ENCODE peak calls at places on chromosomes 11 and 22, in five cellular contexts. One of them, this sample, is unnamed.
A peak's percentile ranks its signal among the peaks of the same experiment; 100 is the strongest.

GRCh38 chr11:16897460-16898061 is 116.7 kb downstream of the PLEKHA7 start:
- DNase-seq in HepG2: no peak
- DNase-seq in GM12878: no peak
- DNase-seq in HCT116: no peak
- DNase-seq in H1: peak; percentile 70
- DNase-seq in this sample: no peak

GRCh38 chr11:65479184-65480145 is 19.4 kb upstream of the MALAT1 start:
- DNase-seq in GM12878: no peak
- DNase-seq in HCT116: no peak
- DNase-seq in H1: peak; percentile 66
- DNase-seq in HepG2: no peak
- DNase-seq in this sample: peak; percentile 84

GRCh38 chr11:18013790-18014507 is 1.1 kb upstream of the SERGEF start:
- DNase-seq in HCT116: no peak
- DNase-seq in GM12878: no peak
- DNase-seq in H1: peak; percentile 48
- DNase-seq in HepG2: no peak
- DNase-seq in this sample: no peak

GRCh38 chr22:30025187-30025586 is 55.1 kb upstream of the HORMAD2 start:
- DNase-seq in GM12878: no peak
- DNase-seq in HepG2: no peak
- DNase-seq in H1: no peak
- DNase-seq in HCT116: no peak
- DNase-seq in this sample: no peak

GRCh38 chr11:73314121-73314948 is 6.3 kb downstream of the ARHGEF17 start:
- DNase-seq in GM12878: no peak
- DNase-seq in HepG2: peak; percentile 95
- DNase-seq in H1: no peak
- DNase-seq in HCT116: no peak
- DNase-seq in this sample: no peak

GRCh38 chr22:18112440-18112839 is 1.8 kb downstream of the TUBA8 start:
- DNase-seq in H1: no peak
- DNase-seq in GM12878: no peak
- DNase-seq in HCT116: no peak
- DNase-seq in HepG2: no peak
- DNase-seq in this sample: no peak

GRCh38 chr22:45334068-45334467 is 24.3 kb downstream of the FAM118A start:
- DNase-seq in HCT116: no peak
- DNase-seq in HepG2: no peak
- DNase-seq in H1: no peak
- DNase-seq in GM12878: no peak
- DNase-seq in this sample: no peak

GRCh38 chr11:102287963-102288744 is 29.1 kb upstream of the BIRC3 start:
- DNase-seq in H1: no peak
- DNase-seq in GM12878: peak; percentile 78
- DNase-seq in HCT116: peak; percentile 69
- DNase-seq in HepG2: peak; percentile 68
- DNase-seq in this sample: peak; percentile 89

DNA sequence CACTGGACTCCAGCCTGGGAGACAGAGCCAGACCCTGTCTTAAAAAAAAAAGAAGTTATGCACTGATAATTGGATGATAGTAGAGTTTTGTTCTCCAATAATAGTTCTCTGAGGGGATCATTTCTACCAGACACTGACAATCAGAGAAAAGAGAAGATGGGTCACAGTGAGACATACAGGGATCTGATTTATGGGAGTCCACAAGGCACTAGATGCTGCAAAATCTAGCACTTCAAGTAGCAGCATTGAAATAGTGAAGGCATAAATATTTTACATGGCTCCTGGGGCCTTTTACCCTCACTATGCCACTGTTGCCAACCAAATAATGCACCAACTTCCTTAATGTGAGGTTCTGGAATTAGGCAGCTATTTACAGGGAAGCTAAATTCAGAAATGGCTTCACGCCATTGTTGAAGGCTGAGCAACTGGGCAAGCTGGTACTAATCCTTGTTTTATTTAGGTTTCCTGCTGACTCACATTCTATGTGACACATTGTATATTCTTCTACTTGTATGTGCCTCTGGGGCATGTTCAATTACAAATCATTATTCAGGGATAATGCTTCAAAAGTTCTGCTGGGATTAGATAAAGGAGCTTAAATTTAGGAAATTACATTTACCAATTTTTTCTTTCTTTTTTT is 38.2 kb upstream of the ABTB2 start:
- DNase-seq in HCT116: no peak
- DNase-seq in H1: no peak
- DNase-seq in GM12878: no peak
- DNase-seq in HepG2: no peak
- DNase-seq in this sample: peak; percentile 82
- TF ChIP-seq JUND in HCT116: no peak
- TF ChIP-seq JUND in H1: no peak
- TF ChIP-seq JUND in GM12878: no peak
- TF ChIP-seq JUND in HepG2: no peak
- TF ChIP-seq JUND in this sample: peak; percentile 37

GRCh38 chr11:117375960-117376359 is 48.3 kb downstream of the CEP164 start:
- DNase-seq in HCT116: no peak
- DNase-seq in H1: no peak
- DNase-seq in HepG2: no peak
- DNase-seq in GM12878: no peak
- DNase-seq in this sample: no peak

GRCh38 chr11:117374316-117374715 is 46.7 kb downstream of the CEP164 start:
- DNase-seq in H1: no peak
- DNase-seq in HCT116: no peak
- DNase-seq in GM12878: no peak
- DNase-seq in HepG2: no peak
- DNase-seq in this sample: no peak

GRCh38 chr11:117366875-117367274 is 39.2 kb downstream of the CEP164 start:
- DNase-seq in HCT116: no peak
- DNase-seq in GM12878: no peak
- DNase-seq in H1: no peak
- DNase-seq in HepG2: no peak
- DNase-seq in this sample: no peak

GRCh38 chr11:117369521-117369920 is 41.9 kb downstream of the CEP164 start:
- DNase-seq in HepG2: no peak
- DNase-seq in GM12878: no peak
- DNase-seq in HCT116: no peak
- DNase-seq in H1: no peak
- DNase-seq in this sample: no peak

DNA sequence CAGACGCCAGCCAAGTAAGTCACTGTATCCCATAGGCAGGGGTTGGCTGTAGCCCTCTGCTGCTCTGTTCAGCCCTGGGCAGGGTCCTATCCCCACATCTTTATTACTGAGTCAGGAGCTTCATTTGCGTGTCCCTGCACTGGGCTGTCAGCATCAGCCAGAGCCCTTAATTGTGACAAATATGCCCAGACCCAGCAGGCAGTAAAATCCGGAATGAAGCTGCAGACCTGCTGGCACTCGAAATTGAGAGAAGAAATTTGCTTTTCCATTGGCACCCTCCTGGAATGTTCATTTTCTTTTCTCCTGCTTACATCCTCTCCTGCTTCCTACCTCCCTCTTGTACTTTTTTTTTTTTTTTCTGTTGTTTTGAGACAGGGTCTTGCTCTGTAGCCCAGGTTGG is 43.8 kb downstream of the CEP164 start:
- DNase-seq in GM12878: no peak
- DNase-seq in HepG2: no peak
- DNase-seq in H1: no peak
- DNase-seq in HCT116: no peak
- DNase-seq in this sample: no peak
- TF ChIP-seq JUND in GM12878: no peak
- TF ChIP-seq JUND in HepG2: no peak
- TF ChIP-seq JUND in H1: no peak
- TF ChIP-seq JUND in HCT116: no peak
- TF ChIP-seq JUND in this sample: no peak

GRCh38 chr11:72263363-72263762 is 19.4 kb upstream of the PHOX2A start:
- DNase-seq in HepG2: no peak
- DNase-seq in H1: no peak
- DNase-seq in HCT116: no peak
- DNase-seq in GM12878: no peak
- DNase-seq in this sample: no peak
- TF ChIP-seq JUND in HepG2: no peak
- TF ChIP-seq JUND in H1: no peak
- TF ChIP-seq JUND in HCT116: no peak
- TF ChIP-seq JUND in GM12878: no peak
- TF ChIP-seq JUND in this sample: no peak

GRCh38 chr11:71373791-71374454 is 74.3 kb downstream of the DHCR7 start:
- DNase-seq in GM12878: peak; percentile 71
- DNase-seq in HCT116: no peak
- DNase-seq in HepG2: no peak
- DNase-seq in H1: no peak
- DNase-seq in this sample: no peak

GRCh38 chr11:71371674-71372069 is 76.5 kb downstream of the DHCR7 start:
- DNase-seq in HepG2: no peak
- DNase-seq in GM12878: no peak
- DNase-seq in H1: no peak
- DNase-seq in HCT116: no peak
- DNase-seq in this sample: no peak

GRCh38 chr11:71370020-71370747 is 78.0 kb downstream of the DHCR7 start:
- DNase-seq in HCT116: no peak
- DNase-seq in GM12878: no peak
- DNase-seq in HepG2: no peak
- DNase-seq in H1: no peak
- DNase-seq in this sample: no peak

GRCh38 chr11:71370895-71371673 is 77.1 kb downstream of the DHCR7 start:
- DNase-seq in GM12878: no peak
- DNase-seq in HepG2: no peak
- DNase-seq in H1: no peak
- DNase-seq in HCT116: no peak
- DNase-seq in this sample: no peak

GRCh38 chr11:71372693-71373657 is 75.2 kb downstream of the DHCR7 start:
- DNase-seq in H1: no peak
- DNase-seq in GM12878: peak; percentile 53
- DNase-seq in HCT116: peak; percentile 2
- DNase-seq in HepG2: peak; percentile 26
- DNase-seq in this sample: peak; percentile 80
- TF ChIP-seq JUND in H1: no peak
- TF ChIP-seq JUND in GM12878: no peak
- TF ChIP-seq JUND in HCT116: no peak
- TF ChIP-seq JUND in HepG2: no peak
- TF ChIP-seq JUND in this sample: no peak

GRCh38 chr11:60944504-60945294 is 7.3 kb downstream of the SLC15A3 start:
- DNase-seq in HCT116: no peak
- DNase-seq in H1: no peak
- DNase-seq in HepG2: no peak
- DNase-seq in GM12878: no peak
- DNase-seq in this sample: no peak
- TF ChIP-seq JUND in HCT116: no peak
- TF ChIP-seq JUND in H1: no peak
- TF ChIP-seq JUND in HepG2: no peak
- TF ChIP-seq JUND in GM12878: no peak
- TF ChIP-seq JUND in this sample: no peak

GRCh38 chr11:3662856-3663255 is 8.3 kb downstream of the CHRNA10 start:
- DNase-seq in H1: no peak
- DNase-seq in HepG2: no peak
- DNase-seq in HCT116: no peak
- DNase-seq in GM12878: no peak
- DNase-seq in this sample: no peak
- TF ChIP-seq JUND in H1: no peak
- TF ChIP-seq JUND in HepG2: no peak
- TF ChIP-seq JUND in HCT116: no peak
- TF ChIP-seq JUND in GM12878: no peak
- TF ChIP-seq JUND in this sample: peak; percentile 21

GRCh38 chr22:37631448-37632173 is 7.9 kb upstream of the SH3BP1 start:
- DNase-seq in HepG2: peak; percentile 36
- DNase-seq in GM12878: no peak
- DNase-seq in H1: no peak
- DNase-seq in HCT116: no peak
- DNase-seq in this sample: no peak
- TF ChIP-seq JUND in HepG2: peak; percentile 35
- TF ChIP-seq JUND in GM12878: no peak
- TF ChIP-seq JUND in H1: no peak
- TF ChIP-seq JUND in HCT116: no peak
- TF ChIP-seq JUND in this sample: no peak

GRCh38 chr22:19984851-19985811 is 31.5 kb downstream of the ARVCF start:
- DNase-seq in GM12878: no peak
- DNase-seq in HCT116: no peak
- DNase-seq in HepG2: no peak
- DNase-seq in H1: no peak
- DNase-seq in this sample: no peak

GRCh38 chr22:19986011-19986409 is 30.6 kb downstream of the ARVCF start:
- DNase-seq in GM12878: no peak
- DNase-seq in HCT116: no peak
- DNase-seq in HepG2: no peak
- DNase-seq in H1: no peak
- DNase-seq in this sample: no peak

GRCh38 chr22:19987394-19988306 is 29.0 kb downstream of the ARVCF start:
- DNase-seq in H1: no peak
- DNase-seq in GM12878: no peak
- DNase-seq in HepG2: no peak
- DNase-seq in HCT116: no peak
- DNase-seq in this sample: no peak

GRCh38 chr22:19988331-19988808 is 28.3 kb downstream of the ARVCF start:
- DNase-seq in HCT116: no peak
- DNase-seq in HepG2: no peak
- DNase-seq in GM12878: no peak
- DNase-seq in H1: no peak
- DNase-seq in this sample: no peak

DNA sequence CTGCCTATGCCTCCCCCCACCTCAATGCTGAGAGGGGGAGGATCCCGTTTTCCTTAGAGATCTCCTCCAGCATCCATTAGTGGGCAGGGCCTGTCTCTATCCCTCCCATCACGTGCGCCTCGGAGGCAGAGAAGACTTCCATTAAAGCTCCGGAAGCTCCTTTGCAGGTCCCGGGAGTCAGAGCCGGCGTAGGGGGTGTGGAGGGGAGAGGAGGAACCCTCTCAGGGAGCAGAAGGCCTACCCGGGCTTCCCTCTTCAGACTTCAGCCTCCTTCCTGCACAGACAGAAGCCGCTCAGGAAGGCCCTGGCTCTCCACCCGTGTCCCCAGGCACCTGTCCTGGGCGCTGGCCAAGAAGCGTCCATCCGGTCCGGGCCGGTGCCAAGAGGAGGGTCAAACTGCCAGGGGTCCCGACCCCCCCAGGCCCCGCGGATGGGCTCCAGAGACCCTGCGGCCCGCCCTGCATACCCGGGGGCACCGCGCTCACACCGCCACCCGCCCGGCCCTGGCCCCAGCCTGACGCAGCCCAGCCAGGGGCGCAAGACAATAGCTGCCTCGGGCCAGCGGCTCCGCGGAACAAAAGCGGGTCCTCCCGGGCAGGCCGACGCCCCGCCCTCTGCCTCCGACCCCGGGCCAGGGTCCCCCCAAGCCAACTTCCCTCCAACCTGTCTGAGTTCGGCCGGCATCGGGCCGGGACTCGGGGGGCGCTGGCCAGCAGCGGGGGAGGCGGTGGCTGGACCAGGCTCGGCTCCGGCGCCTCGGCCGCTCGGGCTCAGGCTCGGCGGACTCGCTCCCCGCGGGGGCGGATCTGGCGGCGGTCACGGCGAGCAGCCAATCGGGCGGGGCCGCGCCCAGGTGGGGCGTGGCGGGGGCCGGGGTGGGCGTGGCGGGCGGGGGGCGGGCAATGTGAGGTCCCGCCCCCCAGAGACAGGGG is 29.9 kb downstream of the ARVCF start:
- DNase-seq in H1: peak; percentile 89
- DNase-seq in HepG2: peak; percentile 42
- DNase-seq in HCT116: no peak
- DNase-seq in GM12878: no peak
- DNase-seq in this sample: peak; percentile 81
- TF ChIP-seq JUND in H1: no peak
- TF ChIP-seq JUND in HepG2: no peak
- TF ChIP-seq JUND in HCT116: no peak
- TF ChIP-seq JUND in GM12878: no peak
- TF ChIP-seq JUND in this sample: no peak